ENCODE peak calls at places on chromosomes 1 and 21, in four cellular contexts. A, N, J and F are unnamed samples.
A peak's percentile ranks its signal among the peaks of the same experiment; 100 is the strongest.

GRCh38 chr21:27570306-27570868 is 603.5 kb upstream of the ADAMTS5 start:
- DNase-seq in A (no peak), N (no peak), J (no peak), F (no peak)

GRCh38 chr1:155247667-155248563 is 7.4 kb downstream of the ENTREP3 start:
- DNase-seq in A (no peak), N (no peak), J (no peak), F (no peak)

GRCh38 chr1:182890927-182891610 is 51.9 kb downstream of the DHX9 start:
- DNase-seq in A (no peak), N (no peak), J (no peak), F (no peak)

GRCh38 chr1:199778324-199778955 is 249.1 kb upstream of the NR5A2 start:
- DNase-seq in A (no peak), N (no peak), J (no peak), F (no peak)

GRCh38 chr1:15951341-15952153 is 24.4 kb downstream of the ZBTB17 start:
- DNase-seq in A (peak; percentile 77), N (no peak), J (no peak), F (no peak)

GRCh38 chr1:93180723-93181613 is at the start of gene CCDC18:
- DNase-seq in A (peak; percentile 79), N (peak; percentile 56), J (peak; percentile 21), F (no peak)

GRCh38 chr1:20731057-20731991 is 1.2 kb downstream of the SH2D5 start:
- DNase-seq in A (no peak), N (no peak), J (no peak), F (no peak)

GRCh38 chr1:184860985-184861754 is 106.5 kb upstream of the EDEM3 start:
- DNase-seq in A (no peak), N (no peak), J (no peak), F (no peak)

GRCh38 chr1:119046429-119047039 is 58.4 kb upstream of the TBX15 start:
- DNase-seq in A (no peak), N (no peak), J (no peak), F (no peak)

GRCh38 chr21:36210779-36211659 is 54.4 kb downstream of the DOP1B start:
- DNase-seq in A (no peak), N (no peak), J (no peak), F (no peak)
- TF ChIP-seq CBFB in A (no peak), N (no peak), J (no peak), F (no peak)

GRCh38 chr1:180948357-180948756 is 35.7 kb downstream of the KIAA1614 start:
- DNase-seq in A (peak; percentile 31), N (no peak), J (no peak), F (no peak)
- TF ChIP-seq CBFB in A (no peak), N (no peak), J (no peak), F (no peak)

DNA sequence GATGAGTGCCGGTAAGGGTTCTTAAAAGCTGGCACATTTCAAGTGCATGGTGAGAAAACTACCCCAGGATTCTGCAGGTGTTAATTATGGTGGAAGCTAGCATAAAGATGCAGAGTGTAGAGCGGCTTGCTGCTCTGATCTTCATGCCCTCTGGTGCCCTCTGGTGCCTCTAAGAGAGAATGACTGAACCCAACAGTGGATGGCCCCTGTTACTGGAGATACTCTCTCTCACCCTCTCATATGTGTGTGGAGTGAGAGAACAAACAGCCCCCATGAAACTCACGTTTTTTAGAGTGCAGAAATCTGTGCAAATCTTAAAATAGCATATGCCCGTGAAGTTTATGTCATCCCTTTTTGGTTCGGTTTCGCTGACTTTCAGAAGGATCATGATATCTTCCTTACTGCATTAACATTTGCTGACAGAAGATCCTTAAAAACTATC is 90.0 kb downstream of the GRIK1 start:
- DNase-seq in A (peak; percentile 88), N (peak; percentile 8), J (peak; percentile 30), F (peak; percentile 52)
- TF ChIP-seq CBFB in A (no peak), N (no peak), J (no peak), F (no peak)

GRCh38 chr1:109115685-109116084 is 1.8 kb downstream of the ELAPOR1 start:
- DNase-seq in A (no peak), N (no peak), J (no peak), F (no peak)

GRCh38 chr1:109116286-109116685 is 2.4 kb downstream of the ELAPOR1 start:
- DNase-seq in A (no peak), N (no peak), J (peak; percentile 49), F (no peak)

GRCh38 chr1:109112652-109113285 is 1.1 kb upstream of the ELAPOR1 start:
- DNase-seq in A (peak; percentile 95), N (peak; percentile 31), J (peak; percentile 85), F (peak; percentile 100)

GRCh38 chr1:109112056-109112651 is 1.8 kb upstream of the ELAPOR1 start:
- DNase-seq in A (peak; percentile 76), N (no peak), J (peak; percentile 51), F (no peak)

GRCh38 chr1:109113787-109114568 is at the start of gene ELAPOR1:
- DNase-seq in A (no peak), N (no peak), J (no peak), F (peak; percentile 63)
- TF ChIP-seq CBFB in A (no peak), N (no peak), J (no peak), F (no peak)

DNA sequence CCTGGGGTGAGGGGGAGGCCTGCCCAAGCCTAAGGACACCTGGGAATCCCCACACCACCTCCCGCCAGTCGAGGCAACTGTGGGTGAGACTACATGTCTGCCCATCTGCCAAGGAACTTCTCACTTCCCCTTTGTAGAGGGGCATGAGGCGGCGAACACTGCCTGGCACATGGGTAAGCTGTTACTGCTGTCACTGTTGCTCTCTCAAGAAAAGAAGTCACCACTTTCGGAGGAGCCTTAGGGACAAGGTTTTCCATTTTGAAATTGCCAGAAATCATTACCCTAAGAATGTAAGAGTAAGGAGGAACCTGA is 23.4 kb downstream of the SLC2A1 start:
- DNase-seq in A (no peak), N (no peak), J (no peak), F (no peak)
- TF ChIP-seq CBFB in A (no peak), N (no peak), J (no peak), F (no peak)